ENCODE peak calls at places on chromosome 14, in ten cellular contexts. One of them, this sample, is unnamed. For H3K4me1, the result is how much of the 10 kb centered on the place peaks cover.

GRCh38 chr14:85122690-85123089 is 407.3 kb upstream of the FLRT2 start:
- DNase-seq in spleen: no peak
- DNase-seq in aorta: no peak
- DNase-seq in DND-41: no peak
- DNase-seq in naive thymus-derived CD4-positive, alpha-beta T cell: no peak
- DNase-seq in fibroblast of lung: peak
- DNase-seq in IMR-90: peak
- DNase-seq in cardiac muscle cell: peak
- DNase-seq in CD4-positive, CD25-positive, alpha-beta regulatory T cell: no peak
- DNase-seq in mesenchymal stem cell: peak
- DNase-seq in this sample: no peak

GRCh38 chr14:41950428-41950827 is 343.8 kb downstream of the LRFN5 start:
- DNase-seq in spleen: no peak
- DNase-seq in aorta: no peak
- DNase-seq in DND-41: no peak
- DNase-seq in naive thymus-derived CD4-positive, alpha-beta T cell: no peak
- DNase-seq in fibroblast of lung: no peak
- DNase-seq in IMR-90: no peak
- DNase-seq in cardiac muscle cell: no peak
- DNase-seq in CD4-positive, CD25-positive, alpha-beta regulatory T cell: no peak
- DNase-seq in mesenchymal stem cell: no peak
- DNase-seq in this sample: no peak

GRCh38 chr14:36514278-36515104 is 5.5 kb downstream of the NKX2-1 start:
- DNase-seq in spleen: no peak
- DNase-seq in aorta: no peak
- DNase-seq in DND-41: no peak
- DNase-seq in naive thymus-derived CD4-positive, alpha-beta T cell: no peak
- DNase-seq in fibroblast of lung: peak
- DNase-seq in IMR-90: no peak
- DNase-seq in cardiac muscle cell: no peak
- DNase-seq in CD4-positive, CD25-positive, alpha-beta regulatory T cell: no peak
- DNase-seq in mesenchymal stem cell: no peak
- DNase-seq in this sample: no peak

GRCh38 chr14:98957211-98958047 is 314.6 kb downstream of the BCL11B start:
- DNase-seq in spleen: no peak
- DNase-seq in aorta: peak
- DNase-seq in DND-41: no peak
- DNase-seq in naive thymus-derived CD4-positive, alpha-beta T cell: no peak
- DNase-seq in fibroblast of lung: peak
- DNase-seq in IMR-90: no peak
- DNase-seq in cardiac muscle cell: peak
- DNase-seq in CD4-positive, CD25-positive, alpha-beta regulatory T cell: no peak
- DNase-seq in mesenchymal stem cell: no peak
- DNase-seq in this sample: no peak

GRCh38 chr14:22819191-22819988 is 4.2 kb upstream of the SLC7A7 start:
- DNase-seq in spleen: peak
- DNase-seq in aorta: no peak
- DNase-seq in DND-41: no peak
- DNase-seq in naive thymus-derived CD4-positive, alpha-beta T cell: no peak
- DNase-seq in fibroblast of lung: peak
- DNase-seq in IMR-90: peak
- DNase-seq in cardiac muscle cell: peak
- DNase-seq in CD4-positive, CD25-positive, alpha-beta regulatory T cell: no peak
- DNase-seq in mesenchymal stem cell: peak
- DNase-seq in this sample: no peak

GRCh38 chr14:37048666-37049071 is 123.7 kb downstream of the SLC25A21 start:
- DNase-seq in spleen: no peak
- DNase-seq in aorta: no peak
- DNase-seq in DND-41: no peak
- DNase-seq in naive thymus-derived CD4-positive, alpha-beta T cell: no peak
- DNase-seq in fibroblast of lung: peak
- DNase-seq in IMR-90: peak
- DNase-seq in cardiac muscle cell: no peak
- DNase-seq in CD4-positive, CD25-positive, alpha-beta regulatory T cell: no peak
- DNase-seq in mesenchymal stem cell: no peak
- DNase-seq in this sample: no peak

GRCh38 chr14:24182110-24182882 is 6.3 kb downstream of the IPO4 start:
- DNase-seq in spleen: peak
- DNase-seq in aorta: no peak
- DNase-seq in DND-41: no peak
- DNase-seq in naive thymus-derived CD4-positive, alpha-beta T cell: no peak
- DNase-seq in fibroblast of lung: no peak
- DNase-seq in IMR-90: no peak
- DNase-seq in cardiac muscle cell: no peak
- DNase-seq in CD4-positive, CD25-positive, alpha-beta regulatory T cell: no peak
- DNase-seq in mesenchymal stem cell: no peak
- DNase-seq in this sample: no peak

GRCh38 chr14:106308839-106309389 is 782.5 kb downstream of the TMEM121 start:
- DNase-seq in spleen: peak
- DNase-seq in aorta: no peak
- DNase-seq in DND-41: peak
- DNase-seq in naive thymus-derived CD4-positive, alpha-beta T cell: peak
- DNase-seq in fibroblast of lung: no peak
- DNase-seq in IMR-90: no peak
- DNase-seq in cardiac muscle cell: no peak
- DNase-seq in CD4-positive, CD25-positive, alpha-beta regulatory T cell: peak
- DNase-seq in mesenchymal stem cell: no peak
- DNase-seq in this sample: peak

GRCh38 chr14:93953739-93954515 is 22.4 kb downstream of the ASB2 start:
- DNase-seq in spleen: peak
- DNase-seq in aorta: no peak
- DNase-seq in DND-41: no peak
- DNase-seq in naive thymus-derived CD4-positive, alpha-beta T cell: no peak
- DNase-seq in fibroblast of lung: no peak
- DNase-seq in IMR-90: no peak
- DNase-seq in cardiac muscle cell: no peak
- DNase-seq in CD4-positive, CD25-positive, alpha-beta regulatory T cell: no peak
- DNase-seq in mesenchymal stem cell: no peak
- DNase-seq in this sample: no peak
- H3K27ac ChIP-seq in spleen: no peak
- H3K27ac ChIP-seq in aorta: no peak
- H3K27ac ChIP-seq in DND-41: no peak
- H3K27ac ChIP-seq in naive thymus-derived CD4-positive, alpha-beta T cell: no peak
- H3K27ac ChIP-seq in fibroblast of lung: no peak
- H3K27ac ChIP-seq in IMR-90: no peak
- H3K27ac ChIP-seq in cardiac muscle cell: peak
- H3K27ac ChIP-seq in CD4-positive, CD25-positive, alpha-beta regulatory T cell: no peak
- H3K27ac ChIP-seq in mesenchymal stem cell: no peak
- H3K27ac ChIP-seq in this sample: no peak

GRCh38 chr14:33931439-33931838 is 19.4 kb downstream of the EGLN3 start:
- DNase-seq in spleen: no peak
- DNase-seq in aorta: no peak
- DNase-seq in DND-41: no peak
- DNase-seq in naive thymus-derived CD4-positive, alpha-beta T cell: no peak
- DNase-seq in fibroblast of lung: no peak
- DNase-seq in IMR-90: no peak
- DNase-seq in cardiac muscle cell: no peak
- DNase-seq in CD4-positive, CD25-positive, alpha-beta regulatory T cell: no peak
- DNase-seq in mesenchymal stem cell: no peak
- DNase-seq in this sample: no peak
- H3K4me1 ChIP-seq in spleen: under half
- H3K4me1 ChIP-seq in aorta: under half
- H3K4me1 ChIP-seq in DND-41: under half
- H3K4me1 ChIP-seq in naive thymus-derived CD4-positive, alpha-beta T cell: under half
- H3K4me1 ChIP-seq in fibroblast of lung: under half
- H3K4me1 ChIP-seq in IMR-90: under half
- H3K4me1 ChIP-seq in cardiac muscle cell: under half
- H3K4me1 ChIP-seq in CD4-positive, CD25-positive, alpha-beta regulatory T cell: under half
- H3K4me1 ChIP-seq in mesenchymal stem cell: under half
- H3K4me1 ChIP-seq in this sample: under half

DNA sequence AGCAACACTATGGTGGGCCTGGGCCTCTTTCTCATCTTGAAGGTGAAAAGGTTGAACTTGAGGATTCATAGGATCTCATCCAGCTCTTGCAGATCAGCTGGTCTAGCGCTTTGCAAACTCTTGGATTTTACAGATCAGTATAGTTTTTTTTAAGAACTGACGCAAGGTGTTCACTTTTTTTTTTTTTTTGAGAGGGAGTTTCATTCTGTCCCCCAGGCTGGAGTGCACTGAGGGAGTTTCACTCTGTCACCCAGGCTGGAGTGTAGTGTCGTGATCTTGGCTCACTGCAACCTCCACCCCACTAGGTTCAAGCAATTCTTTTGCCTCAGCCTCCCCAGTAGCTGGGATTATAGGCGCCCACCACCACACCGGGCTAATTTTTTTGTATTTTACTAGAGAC is 20.4 kb upstream of the LGMN start:
- DNase-seq in spleen: no peak
- DNase-seq in aorta: no peak
- DNase-seq in DND-41: no peak
- DNase-seq in naive thymus-derived CD4-positive, alpha-beta T cell: no peak
- DNase-seq in fibroblast of lung: no peak
- DNase-seq in IMR-90: no peak
- DNase-seq in cardiac muscle cell: no peak
- DNase-seq in CD4-positive, CD25-positive, alpha-beta regulatory T cell: no peak
- DNase-seq in mesenchymal stem cell: no peak
- DNase-seq in this sample: no peak
- H3K27ac ChIP-seq in spleen: peak
- H3K27ac ChIP-seq in aorta: no peak
- H3K27ac ChIP-seq in DND-41: no peak
- H3K27ac ChIP-seq in naive thymus-derived CD4-positive, alpha-beta T cell: no peak
- H3K27ac ChIP-seq in fibroblast of lung: no peak
- H3K27ac ChIP-seq in IMR-90: no peak
- H3K27ac ChIP-seq in cardiac muscle cell: no peak
- H3K27ac ChIP-seq in CD4-positive, CD25-positive, alpha-beta regulatory T cell: peak
- H3K27ac ChIP-seq in mesenchymal stem cell: no peak
- H3K27ac ChIP-seq in this sample: no peak

DNA sequence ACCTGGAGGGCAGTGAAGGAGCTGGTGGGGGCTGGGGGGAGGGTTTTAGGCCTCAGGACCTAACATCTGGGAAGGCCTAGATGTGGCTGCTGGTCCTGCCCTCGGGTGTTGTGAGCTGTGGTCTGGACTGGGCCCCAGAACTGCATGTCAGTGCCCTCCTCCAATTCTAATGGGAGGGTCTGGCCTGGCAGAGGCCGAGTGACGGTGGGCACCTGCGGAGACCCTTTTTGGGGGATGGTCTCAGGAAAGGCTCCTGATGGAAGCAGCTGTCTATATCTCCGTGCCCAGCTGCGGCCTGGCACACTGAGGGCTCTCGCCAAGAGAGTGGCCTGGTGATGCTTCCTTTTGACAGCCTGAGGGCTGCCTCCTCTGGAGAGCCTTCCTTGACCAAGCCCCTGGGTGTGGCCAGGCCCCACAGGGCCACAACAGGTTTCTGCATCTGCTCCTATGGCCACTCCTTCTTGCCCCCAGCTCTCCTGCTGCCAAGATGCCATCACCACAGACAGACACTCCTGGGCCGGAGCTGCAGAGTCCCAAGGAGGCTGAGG is 5.3 kb downstream of the EXOC3L4 start:
- DNase-seq in spleen: no peak
- DNase-seq in aorta: no peak
- DNase-seq in DND-41: no peak
- DNase-seq in naive thymus-derived CD4-positive, alpha-beta T cell: no peak
- DNase-seq in fibroblast of lung: no peak
- DNase-seq in IMR-90: no peak
- DNase-seq in cardiac muscle cell: no peak
- DNase-seq in CD4-positive, CD25-positive, alpha-beta regulatory T cell: no peak
- DNase-seq in mesenchymal stem cell: no peak
- DNase-seq in this sample: no peak
- H3K4me1 ChIP-seq in spleen: half or more
- H3K4me1 ChIP-seq in aorta: under half
- H3K4me1 ChIP-seq in DND-41: under half
- H3K4me1 ChIP-seq in naive thymus-derived CD4-positive, alpha-beta T cell: under half
- H3K4me1 ChIP-seq in fibroblast of lung: under half
- H3K4me1 ChIP-seq in IMR-90: under half
- H3K4me1 ChIP-seq in cardiac muscle cell: under half
- H3K4me1 ChIP-seq in CD4-positive, CD25-positive, alpha-beta regulatory T cell: under half
- H3K4me1 ChIP-seq in mesenchymal stem cell: under half
- H3K4me1 ChIP-seq in this sample: under half